ENCODE peak calls at places on chromosomes 12 and 14, in nine cellular contexts. Q is A549; I is upper lobe of right lung; A is naive thymus-derived CD4-positive, alpha-beta T cell; L is endodermal cell; V is breast epithelium; N is lung; G is AG04450; U is spleen. Z is an unnamed sample.

GRCh38 chr12:53798575-53798974 is 46.8 kb upstream of the CISTR start:
- DNase-seq in G (no peak), Q (peak), N (no peak), I (no peak), A (no peak), U (no peak), L (no peak), V (peak), Z (no peak)

GRCh38 chr14:62322216-62322615 is 560.0 kb downstream of the SNAPC1 start:
- DNase-seq in V (no peak), N (no peak), A (no peak), G (no peak), I (no peak), L (no peak), Q (no peak), U (no peak), Z (no peak)

GRCh38 chr14:92704036-92704804 is 44.2 kb downstream of the LGMN start:
- DNase-seq in A (no peak), Q (no peak), I (no peak), V (no peak), L (no peak), N (no peak), U (peak), G (no peak), Z (no peak)

GRCh38 chr12:108194585-108194984 is 65.5 kb downstream of the WSCD2 start:
- DNase-seq in I (no peak), A (no peak), V (no peak), Q (no peak), U (no peak), L (no peak), G (no peak), N (no peak), Z (no peak)

GRCh38 chr14:94795372-94795771 is 25.5 kb upstream of the GSC start:
- DNase-seq in N (no peak), A (no peak), V (no peak), U (no peak), L (no peak), G (no peak), I (no peak), Q (no peak), Z (no peak)

GRCh38 chr12:74339211-74339610 is 198.4 kb upstream of the ATXN7L3B start:
- DNase-seq in Q (no peak), A (no peak), N (no peak), G (no peak), L (no peak), V (no peak), U (no peak), I (no peak), Z (no peak)

GRCh38 chr12:33533527-33533926 is 93.9 kb upstream of the SYT10 start:
- DNase-seq in Q (no peak), I (no peak), G (no peak), L (no peak), U (no peak), A (no peak), N (no peak), V (no peak), Z (no peak)

GRCh38 chr12:119047641-119048040 is 66.3 kb downstream of the SRRM4 start:
- DNase-seq in A (no peak), N (no peak), G (no peak), U (no peak), L (no peak), V (no peak), I (no peak), Q (no peak), Z (no peak)

GRCh38 chr14:59363545-59364226 is 101.5 kb downstream of the GPR135 start:
- DNase-seq in Q (no peak), I (no peak), V (no peak), A (no peak), G (no peak), N (no peak), L (no peak), U (no peak), Z (no peak)

GRCh38 chr14:94088516-94088915 is 7.4 kb downstream of the IFI27L1 start:
- DNase-seq in L (no peak), Q (no peak), A (no peak), I (no peak), V (no peak), N (no peak), G (no peak), U (no peak), Z (no peak)

GRCh38 chr12:25556136-25556535 is 3.1 kb upstream of the LMNTD1 start:
- DNase-seq in I (no peak), Q (no peak), V (no peak), L (no peak), U (no peak), N (no peak), G (no peak), A (no peak), Z (no peak)

GRCh38 chr12:28024231-28024995 is 51.9 kb upstream of the PTHLH start:
- DNase-seq in N (no peak), L (no peak), V (no peak), I (no peak), U (no peak), G (peak), A (no peak), Q (no peak), Z (no peak)

GRCh38 chr12:14884458-14884878 is 1.2 kb downstream of the MGP start:
- DNase-seq in Q (no peak), V (peak), G (peak), N (peak), L (no peak), U (peak), I (peak), A (peak), Z (peak)

GRCh38 chr14:69683971-69684370 is 72.6 kb downstream of the SUSD6 start:
- DNase-seq in V (no peak), Q (no peak), I (no peak), G (no peak), L (no peak), A (no peak), U (no peak), N (no peak), Z (no peak)

GRCh38 chr12:53513712-53514415 is 6.6 kb upstream of the NPFF start:
- DNase-seq in A (no peak), N (no peak), U (no peak), Q (no peak), G (no peak), V (no peak), I (peak), L (no peak), Z (no peak)

GRCh38 chr12:1929985-1930815 is 11.7 kb upstream of the CACNA2D4 start:
- DNase-seq in V (no peak), A (no peak), Q (no peak), I (peak), N (no peak), U (peak), L (peak), G (no peak), Z (no peak)

GRCh38 chr14:85481471-85481870 is 48.5 kb upstream of the FLRT2 start:
- DNase-seq in Q (no peak), V (no peak), I (no peak), L (no peak), A (no peak), U (no peak), N (no peak), G (no peak), Z (no peak)

GRCh38 chr12:65699251-65699650 is 125.0 kb upstream of the HMGA2 start:
- DNase-seq in A (no peak), Q (no peak), I (no peak), U (no peak), L (no peak), N (no peak), G (no peak), V (no peak), Z (no peak)

GRCh38 chr14:91947196-91948184 is at the start of gene FBLN5:
- DNase-seq in U (peak), N (peak), L (peak), G (peak), A (peak), Q (peak), I (peak), V (peak), Z (peak)

GRCh38 chr14:80901260-80901659 is 40.3 kb downstream of the CEP128 start:
- DNase-seq in V (no peak), N (no peak), A (no peak), Q (no peak), G (no peak), L (no peak), U (no peak), I (no peak), Z (no peak)

GRCh38 chr12:104742551-104742961 is 215.5 kb downstream of the SLC41A2 start:
- DNase-seq in L (no peak), V (no peak), G (no peak), A (no peak), U (no peak), I (no peak), N (no peak), Q (no peak), Z (no peak)

GRCh38 chr12:121423682-121424631 is 24.0 kb downstream of the RNF34 start:
- DNase-seq in G (no peak), Q (no peak), A (no peak), N (no peak), L (no peak), I (no peak), V (no peak), U (no peak), Z (peak)

DNA sequence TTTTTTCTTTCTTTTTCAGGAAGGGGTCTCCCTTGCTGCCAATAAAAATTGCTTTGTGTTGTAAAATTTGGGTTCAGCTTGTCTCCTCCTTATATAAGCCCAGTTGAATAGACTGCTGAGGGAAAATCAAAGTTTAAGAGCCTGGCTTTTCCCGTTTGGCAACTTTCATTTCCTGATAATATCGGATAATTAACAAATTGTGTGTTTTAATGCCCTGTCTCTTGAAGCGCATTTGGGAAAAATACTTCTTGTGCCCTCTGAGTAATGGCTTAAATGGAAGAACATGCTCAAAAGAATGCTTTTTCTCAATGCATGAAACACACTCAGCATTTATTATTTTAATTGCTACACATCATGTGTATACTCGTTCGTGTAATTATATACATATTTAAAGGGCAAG is 198.0 kb upstream of the DCN start:
- DNase-seq in G (no peak), V (no peak), N (no peak), A (no peak), L (no peak), U (no peak), I (no peak), Q (no peak), Z (no peak)
- H3K4me3 ChIP-seq in G (no peak), V (no peak), N (no peak), A (no peak), L (no peak), U (no peak), I (peak), Q (no peak), Z (no peak)

GRCh38 chr14:104804481-104805325 is 3.8 kb downstream of the ZBTB42 start:
- DNase-seq in I (no peak), Q (no peak), U (no peak), N (no peak), V (no peak), L (no peak), A (no peak), G (no peak), Z (peak)
- H3K27ac ChIP-seq in I (no peak), Q (peak), U (no peak), N (no peak), V (no peak), L (no peak), A (no peak), G (no peak), Z (no peak)

GRCh38 chr12:102741196-102741595 is 175.8 kb downstream of the PAH start:
- DNase-seq in L (no peak), V (no peak), A (no peak), N (no peak), G (no peak), Q (no peak), U (no peak), I (no peak), Z (no peak)

GRCh38 chr12:102736328-102736727 is 180.7 kb downstream of the PAH start:
- DNase-seq in Q (no peak), L (no peak), V (no peak), A (no peak), I (no peak), U (no peak), N (no peak), G (no peak), Z (no peak)

GRCh38 chr12:102735104-102735503 is 181.9 kb downstream of the PAH start:
- DNase-seq in A (no peak), L (no peak), N (no peak), V (no peak), G (no peak), I (no peak), U (no peak), Q (no peak), Z (no peak)

GRCh38 chr12:102740157-102741032 is 176.6 kb downstream of the PAH start:
- DNase-seq in U (no peak), A (no peak), Q (peak), V (no peak), G (no peak), I (no peak), N (no peak), L (no peak), Z (no peak)
- H3K4me3 ChIP-seq in U (no peak), A (no peak), Q (no peak), V (no peak), G (no peak), I (no peak), N (no peak), L (no peak), Z (no peak)

GRCh38 chr12:99709116-99709515 is 61.6 kb downstream of the GARIN6 start:
- DNase-seq in A (no peak), N (no peak), U (no peak), I (no peak), G (no peak), L (no peak), V (no peak), Q (no peak), Z (no peak)

GRCh38 chr12:99712281-99712680 is 64.7 kb downstream of the GARIN6 start:
- DNase-seq in G (no peak), L (no peak), U (no peak), A (no peak), Q (no peak), V (no peak), N (no peak), I (no peak), Z (no peak)

GRCh38 chr12:99711246-99711645 is 63.7 kb downstream of the GARIN6 start:
- DNase-seq in V (no peak), Q (no peak), G (no peak), N (no peak), L (no peak), A (no peak), U (no peak), I (no peak), Z (no peak)

GRCh38 chr12:99707883-99708282 is 60.3 kb downstream of the GARIN6 start:
- DNase-seq in G (no peak), A (no peak), V (no peak), Q (no peak), I (no peak), U (no peak), L (no peak), N (no peak), Z (no peak)

DNA sequence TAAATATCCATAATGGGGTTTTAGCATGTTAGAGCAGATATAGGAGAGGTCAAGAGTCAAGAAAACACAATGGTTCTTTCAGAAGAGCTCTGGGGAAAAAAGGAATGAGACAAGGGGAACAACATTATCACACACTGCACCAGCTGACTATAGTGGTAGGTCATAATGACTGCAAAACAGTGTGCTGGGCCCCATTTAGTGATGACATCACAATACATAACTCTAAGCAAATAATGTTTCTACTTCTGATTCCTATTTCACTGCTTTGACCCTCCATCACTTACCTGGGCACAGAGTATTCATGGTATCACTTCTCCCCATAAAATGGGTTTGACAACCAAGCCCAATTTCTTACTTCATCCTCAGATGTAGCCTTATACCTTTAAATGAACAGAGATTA is 62.1 kb downstream of the GARIN6 start:
- DNase-seq in L (no peak), N (no peak), Q (no peak), I (no peak), A (no peak), U (no peak), G (no peak), V (no peak), Z (no peak)
- H3K27ac ChIP-seq in L (no peak), N (no peak), Q (no peak), I (no peak), A (no peak), U (no peak), G (no peak), V (no peak), Z (no peak)

GRCh38 chr12:10067942-10068341 is 30.8 kb downstream of the CLEC1A start:
- DNase-seq in A (no peak), G (no peak), L (no peak), N (no peak), V (no peak), U (no peak), Q (no peak), I (no peak), Z (no peak)

GRCh38 chr12:10069099-10069498 is 29.7 kb downstream of the CLEC1A start:
- DNase-seq in N (no peak), Q (no peak), V (no peak), U (no peak), I (no peak), A (no peak), L (no peak), G (no peak), Z (no peak)

GRCh38 chr12:10067259-10067658 is 31.5 kb downstream of the CLEC1A start:
- DNase-seq in L (no peak), I (no peak), V (no peak), A (no peak), U (no peak), N (no peak), G (no peak), Q (no peak), Z (no peak)

GRCh38 chr12:10070380-10070779 is 28.4 kb downstream of the CLEC1A start:
- DNase-seq in G (no peak), V (no peak), I (no peak), U (no peak), A (no peak), Q (no peak), L (no peak), N (no peak), Z (no peak)

DNA sequence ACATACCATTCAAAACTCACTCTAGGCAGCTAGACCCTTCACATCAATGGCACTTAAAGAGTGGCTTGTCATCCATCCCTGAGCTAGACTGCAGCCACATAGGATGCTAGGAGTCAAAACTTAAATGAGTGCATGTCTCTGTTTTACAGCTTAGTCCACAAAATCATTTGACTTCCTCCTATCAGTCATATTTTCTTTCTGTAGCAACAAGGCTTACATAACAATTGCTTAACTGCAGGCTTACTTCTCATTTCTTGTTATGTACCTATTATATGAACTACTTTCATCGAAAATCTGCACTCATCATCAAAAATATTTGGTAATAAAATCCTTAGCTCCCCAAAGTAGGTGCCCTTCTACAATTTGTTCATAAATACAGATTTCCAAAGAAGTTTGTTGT is 30.2 kb downstream of the CLEC1A start:
- DNase-seq in V (no peak), U (no peak), A (no peak), G (no peak), I (no peak), Q (no peak), N (no peak), L (no peak), Z (no peak)
- H3K4me3 ChIP-seq in V (no peak), U (no peak), A (no peak), G (no peak), I (no peak), Q (no peak), N (no peak), L (no peak), Z (no peak)

GRCh38 chr14:52349731-52350130 is 35.6 kb downstream of the PTGER2 start:
- DNase-seq in L (no peak), Q (no peak), I (no peak), N (no peak), U (no peak), G (no peak), A (no peak), V (no peak), Z (no peak)
- H3K27ac ChIP-seq in L (no peak), Q (peak), I (no peak), N (no peak), U (peak), G (no peak), A (no peak), V (no peak), Z (no peak)

GRCh38 chr14:35826218-35826951 is at the start of gene BRMS1L:
- DNase-seq in G (peak), Q (peak), I (peak), L (peak), N (peak), V (peak), A (peak), U (peak), Z (peak)

GRCh38 chr14:35825968-35826217 is 245 bp upstream of the BRMS1L start:
- DNase-seq in Q (no peak), U (no peak), L (no peak), V (no peak), A (no peak), G (no peak), I (no peak), N (no peak), Z (no peak)

GRCh38 chr14:35826952-35827416 is 846 bp downstream of the BRMS1L start:
- DNase-seq in N (no peak), Q (no peak), A (no peak), L (no peak), V (no peak), I (no peak), G (no peak), U (no peak), Z (no peak)

GRCh38 chr14:35829449-35829848 is 3.3 kb downstream of the BRMS1L start:
- DNase-seq in A (no peak), I (no peak), V (no peak), G (no peak), U (no peak), N (no peak), Q (no peak), L (no peak), Z (no peak)

DNA sequence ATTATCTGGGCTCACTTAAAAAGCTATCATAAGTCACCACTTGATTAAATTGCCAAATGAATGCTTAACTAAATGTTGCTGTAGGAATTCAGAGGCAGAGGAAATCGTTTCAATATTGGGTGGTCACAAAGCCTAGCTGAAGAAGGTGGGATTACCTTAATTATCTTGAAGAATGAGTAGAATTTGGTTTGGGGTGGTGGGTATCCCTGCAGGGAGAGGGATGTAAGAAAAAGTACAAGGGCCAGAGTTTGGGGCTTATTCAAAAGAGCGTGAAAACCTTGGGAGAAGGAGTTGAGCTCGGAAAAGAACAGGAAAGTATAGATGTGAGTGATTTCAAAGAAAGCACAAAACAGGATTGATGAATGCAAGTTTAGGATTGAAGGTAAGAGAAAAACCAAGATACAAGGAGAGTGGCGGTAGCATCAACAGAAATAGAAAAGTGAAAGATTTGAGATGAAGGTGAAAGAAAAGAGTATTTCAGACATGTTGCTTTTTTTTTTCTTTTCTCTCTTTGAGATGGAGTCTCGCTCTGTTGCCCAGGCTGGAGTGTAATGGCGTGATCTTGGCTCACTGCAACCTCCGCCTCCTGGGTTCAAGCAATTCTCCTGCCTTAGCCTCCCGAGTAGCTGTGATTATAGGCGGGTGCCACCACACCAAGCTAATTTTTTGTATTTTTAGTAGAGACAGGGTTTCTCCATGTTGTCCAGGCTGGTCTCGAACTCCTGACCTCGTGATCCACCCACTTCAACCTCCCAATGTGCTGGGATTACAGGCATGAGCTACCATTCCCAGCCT is 1.7 kb downstream of the BRMS1L start:
- DNase-seq in Q (no peak), G (no peak), A (no peak), I (no peak), U (no peak), L (no peak), N (no peak), V (no peak), Z (no peak)
- H3K4me3 ChIP-seq in Q (no peak), G (no peak), A (no peak), I (no peak), U (no peak), L (peak), N (no peak), V (no peak), Z (no peak)

Z was measured in right cardiac atrium.